ENCODE peak calls at places on chromosome 17, in seven cellular contexts. A, F, U, N, T, Z and K are unnamed samples.

GRCh38 chr17:83203073-83203471 is 123.7 kb downstream of the METRNL start:
- DNase-seq in A (no peak), F (no peak), U (no peak), N (no peak), T (no peak), Z (no peak), K (no peak)

GRCh38 chr17:77264617-77265230 is 124.0 kb downstream of the SEC14L1 start:
- DNase-seq in A (no peak), F (no peak), U (no peak), N (no peak), T (peak; percentile 72), Z (no peak), K (no peak)

GRCh38 chr17:40063915-40064531 is 1.3 kb downstream of the THRA start:
- DNase-seq in A (no peak), F (no peak), U (no peak), N (no peak), T (no peak), Z (no peak), K (no peak)

GRCh38 chr17:13587487-13588338 is 14.0 kb downstream of the HS3ST3A1 start:
- DNase-seq in A (no peak), F (no peak), U (no peak), N (no peak), T (no peak), Z (no peak), K (no peak)

GRCh38 chr17:50169121-50169764 is 3.4 kb downstream of the SGCA start:
- DNase-seq in A (peak; percentile 59), F (peak; percentile 66), U (peak; percentile 48), N (peak; percentile 42), T (no peak), Z (peak; percentile 66), K (no peak)

GRCh38 chr17:39054111-39054645 is 87.0 kb upstream of the FBXO47 start:
- DNase-seq in A (no peak), F (no peak), U (no peak), N (no peak), T (no peak), Z (no peak), K (no peak)

GRCh38 chr17:76527430-76528111 is 9.9 kb downstream of the CYGB start:
- DNase-seq in A (no peak), F (peak; percentile 65), U (peak; percentile 27), N (no peak), T (no peak), Z (peak; percentile 87), K (no peak)

GRCh38 chr17:32746698-32747097 is 130.2 kb downstream of the MYO1D start:
- DNase-seq in A (no peak), F (no peak), U (no peak), N (no peak), T (no peak), Z (no peak), K (no peak)

GRCh38 chr17:79729761-79730160 is 982 bp upstream of the ENPP7 start:
- DNase-seq in A (no peak), F (no peak), U (no peak), N (no peak), T (no peak), Z (no peak), K (no peak)

GRCh38 chr17:72392056-72393010 is 271.5 kb downstream of the SOX9 start:
- DNase-seq in A (peak; percentile 34), F (no peak), U (no peak), N (no peak), T (no peak), Z (peak; percentile 99), K (no peak)

GRCh38 chr17:49229805-49230600 is 584 bp downstream of the PHOSPHO1 start:
- DNase-seq in A (no peak), F (no peak), U (no peak), N (no peak), T (no peak), Z (no peak), K (no peak)

GRCh38 chr17:19448341-19449268 is 37.6 kb downstream of the RNF112 start:
- DNase-seq in A (no peak), F (no peak), U (no peak), N (no peak), T (no peak), Z (peak; percentile 69), K (no peak)